ENCODE peak calls at places on chromosomes 13 and 19, in five cellular contexts. E is CD4-positive, alpha-beta T cell; P is T-helper 17 cell; T is tibial nerve; S is upper lobe of right lung. K is an unnamed sample. For H3K9me3, the result is how much of the 10 kb centered on the place peaks cover.

GRCh38 chr19:30036154-30037129 is 94.4 kb downstream of the URI1 start:
- DNase-seq in T (no peak), P (no peak), E (no peak), S (no peak), K (no peak)

GRCh38 chr19:8654591-8655339 is 24.3 kb downstream of the NFILZ start:
- DNase-seq in E (peak), S (peak), P (peak), T (no peak), K (no peak)

GRCh38 chr13:24097064-24097463 is 63.5 kb upstream of the SPATA13 start:
- DNase-seq in T (no peak), P (no peak), S (no peak), E (no peak), K (no peak)

GRCh38 chr13:63307239-63307638 is 1891.6 kb upstream of the PCDH20 start:
- DNase-seq in P (no peak), E (no peak), T (no peak), S (no peak), K (no peak)

GRCh38 chr13:24306632-24307031 is 2.7 kb upstream of the C1QTNF9 start:
- DNase-seq in S (no peak), P (no peak), T (no peak), E (no peak), K (no peak)

GRCh38 chr19:43847884-43848283 is 20.8 kb downstream of the ZNF283 start:
- DNase-seq in E (no peak), S (no peak), T (no peak), P (no peak), K (no peak)

GRCh38 chr13:22836475-22836874 is 344.3 kb upstream of the SGCG start:
- DNase-seq in E (no peak), T (no peak), S (no peak), P (no peak), K (no peak)

GRCh38 chr13:51869921-51870320 is 8.2 kb downstream of the CCDC70 start:
- DNase-seq in T (no peak), E (no peak), S (no peak), P (no peak), K (no peak)

GRCh38 chr13:110250258-110250891 is 56.6 kb downstream of the COL4A1 start:
- DNase-seq in P (no peak), S (no peak), T (peak), E (no peak), K (peak)

GRCh38 chr19:48596679-48597465 is 9.7 kb upstream of the SPACA4 start:
- DNase-seq in P (no peak), T (no peak), S (no peak), E (peak), K (no peak)

GRCh38 chr13:22927008-22927393 is 253.8 kb upstream of the SGCG start:
- DNase-seq in E (no peak), T (no peak), S (peak), P (no peak), K (no peak)

GRCh38 chr19:1168877-1169791 is 4.9 kb downstream of the SBNO2 start:
- DNase-seq in P (no peak), E (no peak), T (no peak), S (peak), K (no peak)

GRCh38 chr19:2032296-2032941 is 16.9 kb upstream of the BTBD2 start:
- DNase-seq in T (peak), P (peak), E (no peak), S (peak), K (peak)

GRCh38 chr19:46372901-46373572 is 26.1 kb downstream of the PPP5C start:
- DNase-seq in S (peak), T (no peak), P (no peak), E (no peak), K (no peak)

GRCh38 chr19:44792286-44792685 is 14.6 kb downstream of the CBLC start:
- DNase-seq in E (no peak), T (no peak), S (no peak), P (no peak), K (no peak)

GRCh38 chr13:94661396-94661795 is 50.9 kb downstream of the SOX21 start:
- DNase-seq in T (no peak), E (no peak), P (no peak), S (no peak), K (no peak)

GRCh38 chr13:110348309-110348625 is 41.2 kb downstream of the COL4A2 start:
- DNase-seq in P (no peak), T (no peak), S (no peak), E (no peak), K (no peak)

GRCh38 chr19:35596366-35596999 is 10.5 kb downstream of the PMIS2 start:
- DNase-seq in E (no peak), S (no peak), P (no peak), T (no peak), K (no peak)

GRCh38 chr13:35714096-35714495 is 237.6 kb upstream of the MAB21L1 start:
- DNase-seq in E (no peak), T (no peak), P (no peak), S (no peak), K (no peak)

GRCh38 chr19:17495639-17496265 is 15.7 kb upstream of the PGLS start:
- DNase-seq in S (no peak), T (no peak), E (no peak), P (no peak), K (no peak)

GRCh38 chr19:46624958-46625661 is at the start of gene PTGIR:
- DNase-seq in E (no peak), T (peak), S (no peak), P (no peak), K (peak)

GRCh38 chr13:103436057-103436654 is 369.9 kb upstream of the SLC10A2 start:
- DNase-seq in E (no peak), S (no peak), T (no peak), P (no peak), K (no peak)

GRCh38 chr13:41456768-41457588 is at the start of gene RGCC:
- DNase-seq in S (peak), E (peak), P (peak), T (peak), K (peak)

GRCh38 chr13:99312493-99312883 is 5.3 kb upstream of the GPR183 start:
- DNase-seq in P (no peak), S (peak), E (no peak), T (peak), K (peak)

GRCh38 chr13:30107536-30108136 is 199.7 kb downstream of the KATNAL1 start:
- DNase-seq in E (no peak), S (peak), T (no peak), P (no peak), K (no peak)

GRCh38 chr13:51315658-51316057 is 23.8 kb upstream of the SERPINE3 start:
- DNase-seq in P (no peak), S (no peak), E (no peak), T (no peak), K (no peak)

GRCh38 chr19:18424122-18424889 is 5.1 kb downstream of the SSBP4 start:
- DNase-seq in E (no peak), T (no peak), P (no peak), S (no peak), K (no peak)

GRCh38 chr13:99829593-99830239 is 141.9 kb downstream of the ZIC5 start:
- DNase-seq in T (no peak), S (no peak), E (no peak), P (no peak), K (no peak)

GRCh38 chr13:51444922-51445321 is 7.9 kb downstream of the INTS6 start:
- DNase-seq in S (no peak), P (no peak), T (no peak), E (no peak), K (no peak)

GRCh38 chr19:46493236-46494114 is 2.2 kb downstream of the PNMA8B start:
- DNase-seq in P (no peak), S (peak), E (no peak), T (no peak), K (no peak)

GRCh38 chr19:4541114-4541805 is 1.4 kb upstream of the LRG1 start:
- DNase-seq in P (no peak), E (no peak), T (no peak), S (no peak), K (no peak)

GRCh38 chr13:67914535-67914934 is 684.4 kb upstream of the PCDH9 start:
- DNase-seq in P (no peak), E (no peak), T (no peak), S (no peak), K (no peak)

GRCh38 chr19:42178791-42179500 is 38.5 kb downstream of the DEDD2 start:
- DNase-seq in T (no peak), P (no peak), S (no peak), E (no peak), K (no peak)

GRCh38 chr19:56191115-56191514 is 6.5 kb downstream of the ZSCAN5B start:
- DNase-seq in T (no peak), S (no peak), E (no peak), P (no peak), K (no peak)

GRCh38 chr19:15555759-15556633 is 47.7 kb downstream of the CYP4F22 start:
- DNase-seq in E (peak), P (peak), T (peak), S (peak), K (peak)
- H3K9me3 ChIP-seq in E (under half), P (under half), T (under half), S (under half), K (under half)

GRCh38 chr13:53124568-53125094 is 96.0 kb downstream of the OLFM4 start:
- DNase-seq in P (no peak), S (no peak), E (no peak), T (no peak), K (no peak)

GRCh38 chr13:53121879-53122278 is 93.3 kb downstream of the OLFM4 start:
- DNase-seq in P (no peak), S (no peak), T (no peak), E (no peak), K (no peak)

GRCh38 chr13:53126803-53127202 is 98.2 kb downstream of the OLFM4 start:
- DNase-seq in S (no peak), T (peak), E (no peak), P (no peak), K (peak)

GRCh38 chr13:53121131-53121773 is 92.6 kb downstream of the OLFM4 start:
- DNase-seq in P (no peak), S (no peak), T (no peak), E (no peak), K (no peak)

GRCh38 chr13:53123536-53123935 is 94.9 kb downstream of the OLFM4 start:
- DNase-seq in P (no peak), E (no peak), S (no peak), T (no peak), K (no peak)
- H3K9me3 ChIP-seq in P (under half), E (under half), S (under half), T (under half), K (under half)

DNA sequence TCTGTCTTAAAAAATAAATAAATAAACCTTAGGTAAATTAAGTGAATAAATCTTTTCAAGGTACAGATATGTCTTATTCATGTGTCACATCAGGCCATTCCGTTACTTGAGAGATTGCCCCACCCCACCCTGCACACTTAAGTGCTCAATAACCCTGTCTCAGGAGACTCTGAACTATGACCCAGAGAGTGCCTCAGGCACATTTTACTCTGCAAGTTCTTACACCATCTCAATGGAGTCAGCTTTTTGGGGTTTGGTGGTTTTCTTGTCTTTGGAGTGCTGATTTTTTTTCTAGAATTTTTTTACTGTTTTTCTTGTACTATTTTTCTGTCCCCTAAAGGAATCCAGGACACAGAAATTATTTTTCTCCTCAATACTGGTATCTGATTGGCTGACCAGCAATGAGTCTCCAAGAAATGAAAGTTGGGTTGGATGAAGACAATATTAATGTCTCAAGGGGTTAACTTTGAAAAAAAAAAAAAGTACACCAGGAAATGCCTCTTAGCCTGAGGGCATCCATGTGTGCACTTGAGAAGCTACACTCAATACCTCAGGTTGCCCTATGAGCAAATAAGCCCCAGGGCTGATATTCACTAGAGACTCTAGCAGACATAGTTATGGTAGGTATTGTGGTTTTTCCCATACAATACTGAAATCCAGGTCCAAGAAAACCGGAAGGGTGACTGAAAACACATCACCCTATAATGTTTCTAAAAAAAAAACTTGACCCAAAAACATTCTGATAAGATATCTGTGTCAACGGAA is 114.6 kb upstream of the ZNF91 start:
- DNase-seq in P (no peak), S (no peak), T (no peak), E (no peak), K (no peak)
- H3K9me3 ChIP-seq in P (under half), S (under half), T (under half), E (under half), K (under half)

DNA sequence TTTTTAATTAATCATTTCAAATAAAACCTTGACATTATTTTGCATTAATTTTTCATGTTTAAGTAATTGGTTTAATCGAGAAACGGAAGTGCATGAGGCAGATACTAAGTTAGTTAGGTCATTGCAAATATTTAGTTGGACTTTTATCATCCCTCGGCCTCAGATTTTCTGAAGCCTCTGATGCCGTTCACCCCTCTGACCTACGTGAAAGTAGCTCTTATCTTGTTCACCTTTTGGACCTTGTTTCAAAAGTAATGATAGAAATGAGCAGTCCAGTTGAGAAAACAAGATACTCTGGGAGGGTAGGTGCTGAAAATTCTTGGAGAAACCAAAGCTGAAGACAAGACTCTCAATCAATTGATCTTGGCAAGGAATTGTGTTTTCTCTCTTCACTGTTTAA is 23.0 kb downstream of the LAIR2 start:
- DNase-seq in P (no peak), E (no peak), S (no peak), T (no peak), K (no peak)
- H3K9me3 ChIP-seq in P (under half), E (under half), S (under half), T (under half), K (under half)

GRCh38 chr19:22832031-22832762 is at the start of gene ZNF723:
- DNase-seq in S (no peak), T (no peak), P (no peak), E (no peak), K (no peak)

DNA sequence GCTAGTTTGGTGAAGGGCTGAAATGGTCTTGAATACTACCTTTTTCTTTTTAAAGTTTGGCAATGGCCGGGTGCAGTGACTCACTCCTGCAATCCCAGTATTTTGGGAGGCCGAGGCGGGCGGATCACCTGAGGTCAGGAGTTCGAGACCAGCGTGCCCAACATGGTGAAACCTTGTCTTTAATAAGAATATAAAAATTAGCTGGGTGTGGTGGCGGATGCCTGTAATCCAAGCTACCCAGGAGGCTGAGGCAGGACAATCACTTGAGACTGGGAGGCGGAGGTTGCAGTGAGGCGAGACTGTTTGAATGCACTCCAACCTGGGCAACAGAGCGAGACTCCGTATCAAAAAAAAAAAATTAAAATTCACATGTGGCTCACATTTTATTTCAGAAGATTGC is 880 bp upstream of the ZNF723 start:
- DNase-seq in T (no peak), P (no peak), S (no peak), E (no peak), K (no peak)
- H3K9me3 ChIP-seq in T (under half), P (under half), S (under half), E (under half), K (under half)

GRCh38 chr19:57779220-57779845 is 9.9 kb downstream of the ZNF586 start:
- DNase-seq in E (no peak), T (no peak), P (no peak), S (no peak), K (no peak)
- H3K9me3 ChIP-seq in E (half or more), T (half or more), P (half or more), S (under half), K (under half)

GRCh38 chr19:54654447-54655321 is 8.1 kb upstream of the LILRB4 start:
- DNase-seq in S (no peak), T (no peak), E (no peak), P (no peak), K (no peak)
- H3K9me3 ChIP-seq in S (under half), T (under half), E (under half), P (under half), K (under half)